ENCODE peak calls at places on chromosomes 1 and 21, in nine cellular contexts. H is AG04450; F is stimulated activated CD8-positive, alpha-beta memory T cell treated with anti-CD3 and anti-CD28 coated beads, Interleukin-15, amount 100 ng/mL, for 48 hours; G is RWPE1; A is progenitor cell of endocrine pancreas; K is activated gamma-delta T cell treated with Interleukin-2 at 50 U/mL for 16 hours; L is pulmonary artery endothelial cell; I is posterior vena cava; X is stimulated activated CD4-positive, alpha-beta T cell treated with anti-CD3 and anti-CD28 coated beads, TNF-alpha, amount 100 ng/mL, for 24 hours. M is an unnamed sample.

GRCh38 chr1:9340864-9341263 is 48.2 kb downstream of the SPSB1 start:
- DNase-seq in H (no peak), F (no peak), G (no peak), A (no peak), K (no peak), L (no peak), I (no peak), X (no peak), M (no peak)

GRCh38 chr21:32131960-32132359 is 146.9 kb downstream of the MIS18A start:
- DNase-seq in H (no peak), F (no peak), G (no peak), A (no peak), K (no peak), L (no peak), I (no peak), X (no peak), M (no peak)

GRCh38 chr1:25046194-25046532 is 116.1 kb upstream of the RUNX3 start:
- DNase-seq in H (no peak), F (no peak), G (no peak), A (no peak), K (no peak), L (no peak), I (no peak), X (no peak), M (no peak)

GRCh38 chr1:193971595-193971994 is 785.2 kb upstream of the B3GALT2 start:
- DNase-seq in H (no peak), F (no peak), G (peak), A (no peak), K (no peak), L (no peak), I (no peak), X (no peak), M (no peak)

GRCh38 chr1:237756304-237756967 is 134.3 kb downstream of the ZP4 start:
- DNase-seq in H (no peak), F (no peak), G (no peak), A (no peak), K (no peak), L (no peak), I (no peak), X (no peak), M (no peak)

GRCh38 chr1:27423701-27424100 is 31.3 kb downstream of the GPR3 start:
- DNase-seq in H (no peak), F (no peak), G (no peak), A (no peak), K (no peak), L (no peak), I (no peak), X (no peak), M (no peak)

GRCh38 chr1:54565113-54565501 is 17.1 kb downstream of the ACOT11 start:
- DNase-seq in H (no peak), F (no peak), G (no peak), A (no peak), K (no peak), L (no peak), I (peak), X (no peak), M (no peak)

GRCh38 chr1:66175581-66175980 is 358.4 kb upstream of the SGIP1 start:
- DNase-seq in H (no peak), F (no peak), G (no peak), A (no peak), K (no peak), L (no peak), I (no peak), X (no peak), M (no peak)

GRCh38 chr1:15123298-15123697 is 30.2 kb upstream of the TMEM51 start:
- DNase-seq in H (no peak), F (no peak), G (no peak), A (no peak), K (no peak), L (no peak), I (peak), X (no peak), M (no peak)

GRCh38 chr1:221723918-221724263 is 18.0 kb downstream of the DUSP10 start:
- DNase-seq in H (no peak), F (no peak), G (no peak), A (no peak), K (no peak), L (no peak), I (no peak), X (no peak), M (no peak)

GRCh38 chr1:18654599-18654998 is 24.0 kb downstream of the PAX7 start:
- DNase-seq in H (no peak), F (no peak), G (no peak), A (no peak), K (no peak), L (no peak), I (no peak), X (no peak), M (no peak)

GRCh38 chr1:19452221-19452663 is 33.1 kb downstream of the CAPZB start:
- DNase-seq in H (no peak), F (no peak), G (no peak), A (no peak), K (no peak), L (no peak), I (peak), X (no peak), M (no peak)

GRCh38 chr1:1763657-1764621 is 14.3 kb downstream of the NADK start:
- DNase-seq in H (no peak), F (no peak), G (peak), A (no peak), K (no peak), L (no peak), I (peak), X (no peak), M (peak)

GRCh38 chr1:2086446-2087082 is 36.4 kb downstream of the PRKCZ start:
- DNase-seq in H (no peak), F (no peak), G (no peak), A (no peak), K (no peak), L (no peak), I (no peak), X (no peak), M (no peak)

GRCh38 chr1:95578462-95578861 is 344.5 kb downstream of the RWDD3 start:
- DNase-seq in H (no peak), F (no peak), G (no peak), A (no peak), K (no peak), L (no peak), I (no peak), X (no peak), M (no peak)

GRCh38 chr1:211158866-211159265 is 24.9 kb upstream of the KCNH1 start:
- DNase-seq in H (no peak), F (no peak), G (no peak), A (no peak), K (no peak), L (no peak), I (no peak), X (no peak), M (no peak)

GRCh38 chr1:29973406-29973805 is 737.1 kb downstream of the PTPRU start:
- DNase-seq in H (no peak), F (no peak), G (no peak), A (no peak), K (no peak), L (no peak), I (no peak), X (no peak), M (no peak)

GRCh38 chr1:156019946-156020292 is 832 bp downstream of the SSR2 start:
- DNase-seq in H (no peak), F (no peak), G (no peak), A (no peak), K (no peak), L (no peak), I (no peak), X (no peak), M (no peak)

GRCh38 chr1:218201004-218201403 is 84.1 kb upstream of the RRP15 start:
- DNase-seq in H (no peak), F (no peak), G (no peak), A (no peak), K (no peak), L (no peak), I (no peak), X (no peak), M (no peak)

GRCh38 chr1:42767510-42767924 is 468 bp downstream of the C1orf50 start:
- DNase-seq in H (no peak), F (no peak), G (no peak), A (no peak), K (no peak), L (no peak), I (no peak), X (no peak), M (no peak)

GRCh38 chr1:97384294-97384952 is 536.4 kb downstream of the DPYD start:
- DNase-seq in H (peak), F (no peak), G (peak), A (no peak), K (no peak), L (peak), I (no peak), X (no peak), M (no peak)

GRCh38 chr1:197441990-197442389 is 173.9 kb downstream of the CRB1 start:
- DNase-seq in H (peak), F (no peak), G (no peak), A (no peak), K (no peak), L (no peak), I (no peak), X (no peak), M (no peak)

GRCh38 chr1:234533975-234534876 is 55.2 kb upstream of the TARBP1 start:
- DNase-seq in H (peak), F (no peak), G (peak), A (no peak), K (no peak), L (no peak), I (peak), X (no peak), M (no peak)

GRCh38 chr1:3656450-3657095 is 4.3 kb downstream of the TP73 start:
- DNase-seq in H (no peak), F (no peak), G (no peak), A (no peak), K (no peak), L (no peak), I (peak), X (no peak), M (no peak)

GRCh38 chr1:238399558-238399957 is 508.8 kb upstream of the ZP4 start:
- DNase-seq in H (no peak), F (no peak), G (no peak), A (no peak), K (no peak), L (no peak), I (no peak), X (no peak), M (no peak)

GRCh38 chr1:226670062-226670461 is 69.0 kb downstream of the ITPKB start:
- DNase-seq in H (no peak), F (no peak), G (no peak), A (no peak), K (no peak), L (no peak), I (no peak), X (no peak), M (no peak)

GRCh38 chr1:77857557-77857956 is 30.9 kb upstream of the NEXN start:
- DNase-seq in H (no peak), F (no peak), G (no peak), A (no peak), K (no peak), L (peak), I (no peak), X (no peak), M (no peak)

GRCh38 chr1:40665335-40666171 is at the start of gene RIMS3:
- DNase-seq in H (no peak), F (peak), G (peak), A (peak), K (peak), L (no peak), I (peak), X (peak), M (no peak)